ENCODE peak calls at places on chromosomes 16 and 17, in ten cellular contexts. R is left ventricle myocardium inferior; K is CD4-positive, alpha-beta memory T cell; I is astrocyte; E is thoracic aorta; B is GM23248; C is cardiac muscle cell; F is neural progenitor cell; S is pancreas; O is testis. Y is an unnamed sample. For H3K27me3 and H3K4me1, the result is how much of the 10 kb centered on the place peaks cover.

GRCh38 chr16:49748322-49748721 is 107.6 kb downstream of the ZNF423 start:
- DNase-seq in E (no peak), K (no peak), S (no peak), C (peak), B (peak), F (no peak), R (no peak), I (peak), O (no peak), Y (no peak)

GRCh38 chr16:22625948-22626347 is 115.3 kb downstream of the NPIPB5 start:
- DNase-seq in F (no peak), S (no peak), K (no peak), R (no peak), C (no peak), O (no peak), I (no peak), B (peak), E (no peak), Y (no peak)

GRCh38 chr17:78342438-78343098 is 17.3 kb downstream of the SOCS3 start:
- DNase-seq in O (peak), E (peak), C (peak), B (peak), I (peak), R (peak), K (no peak), F (no peak), S (peak), Y (no peak)

GRCh38 chr17:17921192-17922082 is 50.8 kb downstream of the TOM1L2 start:
- DNase-seq in F (peak), B (peak), O (no peak), R (no peak), C (peak), K (no peak), E (no peak), I (peak), S (peak), Y (no peak)

GRCh38 chr17:19728114-19728495 is 11.7 kb upstream of the SLC47A2 start:
- DNase-seq in R (peak), O (peak), S (peak), B (peak), E (peak), F (no peak), I (peak), C (peak), K (no peak), Y (no peak)

GRCh38 chr16:19008770-19009169 is 25.0 kb downstream of the TMC7 start:
- DNase-seq in E (no peak), F (no peak), S (no peak), O (no peak), B (peak), C (peak), R (no peak), K (no peak), I (peak), Y (no peak)

GRCh38 chr16:1193143-1193824 is 31.8 kb downstream of the TPSG1 start:
- DNase-seq in E (no peak), I (no peak), B (no peak), R (no peak), C (no peak), S (no peak), F (no peak), K (no peak), O (no peak), Y (no peak)

GRCh38 chr17:68599091-68599872 is 1.9 kb downstream of the FAM20A start:
- DNase-seq in C (no peak), B (peak), F (no peak), I (no peak), R (no peak), O (peak), S (no peak), K (no peak), E (no peak), Y (no peak)

GRCh38 chr16:61617214-61617783 is 418.9 kb downstream of the CDH8 start:
- DNase-seq in B (no peak), F (no peak), C (no peak), O (no peak), E (no peak), R (no peak), K (no peak), I (no peak), S (no peak), Y (no peak)

GRCh38 chr16:69329369-69330285 is 761 bp downstream of the PDF start:
- DNase-seq in K (no peak), I (no peak), F (peak), E (no peak), R (no peak), B (peak), O (peak), S (peak), C (no peak), Y (no peak)

GRCh38 chr17:17121162-17121561 is 78.9 kb downstream of the MPRIP start:
- DNase-seq in E (no peak), S (no peak), R (no peak), K (no peak), I (no peak), O (no peak), B (no peak), F (no peak), C (no peak), Y (no peak)

GRCh38 chr17:61208301-61209098 is 191.1 kb upstream of the TBX2 start:
- DNase-seq in C (peak), K (no peak), I (no peak), O (no peak), B (peak), S (no peak), E (no peak), F (no peak), R (no peak), Y (no peak)

GRCh38 chr17:72440961-72441360 is 320.1 kb downstream of the SOX9 start:
- DNase-seq in I (no peak), B (no peak), O (no peak), C (no peak), F (no peak), S (no peak), R (no peak), E (no peak), K (no peak), Y (no peak)

GRCh38 chr17:10292057-10292931 is 80.5 kb downstream of the MYH13 start:
- DNase-seq in K (no peak), F (no peak), R (peak), E (no peak), S (no peak), O (no peak), C (peak), I (no peak), B (peak), Y (no peak)

GRCh38 chr17:10117581-10118001 is 80.8 kb downstream of the GAS7 start:
- DNase-seq in R (peak), B (no peak), O (no peak), C (no peak), E (no peak), I (no peak), S (no peak), K (no peak), F (no peak), Y (no peak)

GRCh38 chr16:4525069-4525468 is 13.5 kb downstream of the CDIP1 start:
- DNase-seq in O (no peak), F (no peak), K (no peak), S (no peak), E (no peak), C (no peak), B (no peak), I (no peak), R (no peak), Y (no peak)

GRCh38 chr16:23014592-23014991 is 134.7 kb downstream of the USP31 start:
- DNase-seq in R (no peak), C (no peak), O (no peak), I (no peak), S (no peak), E (no peak), B (peak), K (no peak), F (no peak), Y (no peak)

GRCh38 chr17:50218771-50219315 is 17.4 kb upstream of the COL1A1 start:
- DNase-seq in O (no peak), I (peak), S (no peak), F (no peak), E (no peak), K (no peak), C (peak), B (peak), R (no peak), Y (no peak)

GRCh38 chr16:56938664-56939513 is 6.9 kb downstream of the HERPUD1 start:
- DNase-seq in C (no peak), R (no peak), S (no peak), K (peak), O (no peak), I (no peak), B (no peak), E (no peak), F (no peak), Y (no peak)

GRCh38 chr17:32596206-32596605 is 109.4 kb downstream of the CDK5R1 start:
- DNase-seq in B (no peak), F (no peak), K (no peak), I (no peak), E (no peak), O (no peak), S (no peak), C (no peak), R (no peak), Y (no peak)

GRCh38 chr17:72122002-72122310 is 1.1 kb downstream of the SOX9 start:
- DNase-seq in O (no peak), I (peak), C (peak), F (no peak), K (no peak), S (no peak), R (no peak), E (no peak), B (peak), Y (no peak)

DNA sequence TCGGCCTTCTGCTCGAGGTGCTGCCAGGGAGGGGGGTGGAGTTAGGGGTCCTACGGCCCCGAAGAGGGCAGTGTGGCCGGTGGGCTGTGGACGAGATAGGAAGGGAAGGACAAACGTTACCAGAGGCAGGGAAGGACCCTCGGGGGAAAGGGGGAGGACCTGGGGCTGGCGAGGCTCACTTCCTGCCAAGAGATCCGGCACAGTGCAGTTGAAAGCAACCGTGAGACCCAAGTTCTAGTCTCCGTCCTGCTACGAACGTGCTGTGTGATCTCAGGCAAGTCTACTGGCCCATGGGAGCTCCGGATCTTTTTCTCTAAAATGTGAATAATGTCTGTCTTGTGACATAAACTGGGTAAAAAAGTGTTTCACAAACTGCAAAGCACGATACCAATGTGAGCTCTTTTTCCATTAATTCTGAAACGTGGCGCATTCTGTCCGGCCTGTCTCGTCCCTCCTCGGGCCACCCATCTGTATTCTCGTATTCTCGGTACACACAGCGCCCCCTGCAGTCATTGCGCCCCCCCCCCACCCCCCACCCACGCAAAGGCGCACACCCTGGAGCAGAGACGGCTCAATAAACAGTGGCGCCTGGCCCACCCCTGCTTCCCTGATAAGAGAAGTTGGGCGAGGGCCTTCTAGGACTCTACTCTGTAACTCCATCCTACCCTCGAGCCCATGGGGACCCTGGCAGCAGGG is 8.8 kb downstream of the CYGB start:
- DNase-seq in R (peak), I (no peak), F (no peak), C (peak), B (peak), K (no peak), O (peak), S (no peak), E (no peak), Y (no peak)
- H3K27me3 ChIP-seq in R (under half), I (under half), F (under half), C (under half), B (under half), K (under half), O (under half), S (under half), E (under half), Y (under half)

DNA sequence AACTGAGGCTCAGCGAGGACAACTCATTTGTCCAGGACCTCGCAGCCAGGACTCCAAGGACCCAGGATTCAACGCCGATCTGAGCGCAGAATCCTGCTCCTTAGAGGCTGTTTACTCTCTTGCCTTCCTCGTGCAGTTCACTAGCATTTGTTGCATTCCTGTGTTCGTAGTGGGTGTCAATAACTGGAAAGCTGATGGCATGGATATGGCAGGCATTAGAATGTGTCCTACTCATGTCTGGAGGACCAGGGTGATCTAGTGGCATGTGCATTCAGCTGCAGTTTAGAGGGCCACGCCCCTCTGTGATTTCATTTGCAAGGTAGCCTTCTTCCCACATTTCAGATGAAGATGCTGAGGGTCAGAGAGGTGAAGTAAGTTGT is 510 bp downstream of the CRISPLD2 start:
- DNase-seq in K (no peak), S (no peak), F (no peak), E (no peak), B (peak), O (no peak), I (no peak), R (no peak), C (no peak), Y (no peak)
- H3K27ac ChIP-seq in K (no peak), S (no peak), F (no peak), E (no peak), B (peak), O (peak), I (no peak), R (peak), C (no peak), Y (no peak)

GRCh38 chr16:64711026-64711425 is 410.8 kb downstream of the CDH11 start:
- DNase-seq in R (no peak), O (no peak), F (no peak), I (peak), K (no peak), S (no peak), B (peak), E (no peak), C (peak), Y (no peak)

GRCh38 chr16:64717871-64718270 is 404.0 kb downstream of the CDH11 start:
- DNase-seq in S (no peak), C (no peak), K (no peak), F (no peak), B (no peak), O (no peak), R (no peak), I (no peak), E (no peak), Y (no peak)

GRCh38 chr16:64711596-64711995 is 410.3 kb downstream of the CDH11 start:
- DNase-seq in O (no peak), R (no peak), C (no peak), F (no peak), K (no peak), E (no peak), B (no peak), S (no peak), I (peak), Y (no peak)

GRCh38 chr16:64715624-64716023 is 406.2 kb downstream of the CDH11 start:
- DNase-seq in F (no peak), R (no peak), O (no peak), S (no peak), B (no peak), I (no peak), E (no peak), C (no peak), K (no peak), Y (no peak)

GRCh38 chr16:64712027-64712426 is 409.8 kb downstream of the CDH11 start:
- DNase-seq in S (no peak), R (no peak), E (no peak), I (peak), K (no peak), B (no peak), C (no peak), F (no peak), O (no peak), Y (no peak)
- H3K4me1 ChIP-seq in S (under half), R (under half), E (under half), I (under half), K (under half), B (under half), C (under half), F (under half), O (under half), Y (under half)

GRCh38 chr17:79589669-79590270 is 21.1 kb downstream of the RBFOX3 start:
- DNase-seq in S (no peak), F (no peak), K (no peak), I (no peak), O (no peak), R (no peak), B (no peak), E (no peak), C (no peak), Y (no peak)
- H3K27me3 ChIP-seq in S (under half), F (under half), K (under half), I (under half), O (under half), R (half or more), B (under half), E (under half), C (under half), Y (under half)

GRCh38 chr17:7226721-7227710 is 7.3 kb downstream of the ACADVL start:
- DNase-seq in B (no peak), C (no peak), E (no peak), R (no peak), K (no peak), S (no peak), I (no peak), F (no peak), O (no peak), Y (no peak)
- H3K27ac ChIP-seq in B (no peak), C (no peak), E (no peak), R (no peak), K (no peak), S (no peak), I (no peak), F (no peak), O (no peak), Y (no peak)

GRCh38 chr17:47660064-47660492 is 10.4 kb downstream of the KPNB1 start:
- DNase-seq in B (peak), O (no peak), S (no peak), F (no peak), K (peak), I (no peak), R (no peak), C (no peak), E (no peak), Y (peak)

GRCh38 chr17:47670064-47670463 is 20.3 kb downstream of the KPNB1 start:
- DNase-seq in C (no peak), K (no peak), S (no peak), F (no peak), I (no peak), R (no peak), B (no peak), E (no peak), O (no peak), Y (no peak)

GRCh38 chr17:47669060-47669459 is 19.3 kb downstream of the KPNB1 start:
- DNase-seq in E (no peak), B (no peak), I (no peak), R (no peak), K (no peak), F (no peak), C (no peak), O (no peak), S (no peak), Y (no peak)

GRCh38 chr17:47663997-47664941 is 14.6 kb downstream of the KPNB1 start:
- DNase-seq in O (peak), K (peak), C (peak), S (peak), E (no peak), R (no peak), F (peak), B (peak), I (peak), Y (peak)

GRCh38 chr17:47665655-47666054 is 15.9 kb downstream of the KPNB1 start:
- DNase-seq in E (no peak), F (no peak), S (no peak), C (peak), K (no peak), O (no peak), R (no peak), I (no peak), B (peak), Y (no peak)
- H3K4me1 ChIP-seq in E (under half), F (under half), S (under half), C (under half), K (under half), O (under half), R (under half), I (under half), B (under half), Y (under half)

GRCh38 chr16:16063685-16064084 is 114.3 kb downstream of the ABCC1 start:
- DNase-seq in R (no peak), B (no peak), O (no peak), I (no peak), F (no peak), E (no peak), C (no peak), K (no peak), S (no peak), Y (no peak)

GRCh38 chr16:16059895-16060590 is 110.6 kb downstream of the ABCC1 start:
- DNase-seq in I (no peak), O (no peak), S (peak), F (no peak), K (no peak), C (no peak), E (no peak), B (no peak), R (no peak), Y (no peak)

GRCh38 chr16:16064874-16065384 is 115.5 kb downstream of the ABCC1 start:
- DNase-seq in R (no peak), E (no peak), B (no peak), C (no peak), K (no peak), F (no peak), O (no peak), S (no peak), I (no peak), Y (no peak)

GRCh38 chr16:16067127-16067526 is 117.7 kb downstream of the ABCC1 start:
- DNase-seq in I (peak), O (no peak), C (no peak), F (no peak), K (no peak), R (no peak), S (no peak), B (no peak), E (peak), Y (no peak)

DNA sequence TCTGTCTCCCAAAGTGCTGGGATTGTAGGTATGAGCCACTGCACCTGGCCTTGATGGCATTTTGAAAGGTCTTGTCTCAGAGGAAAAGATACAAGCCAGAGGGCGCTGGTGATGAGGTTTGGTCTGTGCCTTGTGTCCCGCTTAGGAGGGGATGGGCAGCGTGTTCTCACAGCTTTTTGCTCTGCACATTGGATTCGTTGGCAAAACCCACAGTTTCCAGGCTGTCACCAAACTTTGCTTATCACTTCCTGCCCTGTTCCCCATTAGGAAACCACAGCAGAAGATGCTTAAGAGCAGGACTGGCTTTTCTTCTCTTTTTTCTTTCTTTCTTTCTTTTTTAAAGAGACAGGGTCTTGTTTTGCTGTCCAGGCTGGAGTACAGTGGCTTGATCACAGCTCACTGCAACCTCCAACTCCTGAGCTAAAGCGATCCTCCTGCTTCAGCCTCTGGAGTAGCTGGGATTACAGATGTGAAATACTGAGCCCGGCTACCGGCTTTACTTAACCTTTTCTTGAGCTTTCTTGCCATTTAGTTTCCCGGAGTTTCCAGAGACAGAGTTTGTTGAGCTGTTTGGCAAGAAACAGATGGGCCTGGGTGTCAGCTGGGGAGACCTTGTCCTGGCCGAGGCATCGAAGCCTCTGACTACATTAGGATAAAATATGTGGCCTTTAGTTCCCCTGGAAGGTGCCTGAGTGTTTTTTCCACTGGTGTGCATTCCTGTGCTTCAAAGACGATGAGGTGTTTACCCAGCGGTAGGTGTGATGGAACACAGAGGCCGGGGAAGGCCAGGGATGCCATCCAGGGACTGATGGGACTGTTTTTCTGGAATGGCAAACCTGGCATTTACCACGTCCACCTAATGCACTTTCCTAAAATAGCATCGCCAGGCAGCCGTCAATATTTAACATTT is 112.9 kb downstream of the ABCC1 start:
- DNase-seq in I (no peak), R (peak), F (peak), B (no peak), C (peak), S (peak), E (no peak), K (peak), O (no peak), Y (peak)
- H3K27me3 ChIP-seq in I (under half), R (under half), F (under half), B (under half), C (under half), S (under half), E (under half), K (under half), O (under half), Y (under half)